ENCODE peak calls at places on chromosomes 3 and 15, in ten cellular contexts. U, L, F, T, I, K, Z, O, H and B are unnamed samples.

GRCh38 chr15:62502451-62502850 is 337.4 kb upstream of the C2CD4B start:
- DNase-seq in U (no peak), L (no peak), F (no peak), T (no peak), I (no peak), K (no peak), Z (no peak), O (no peak), H (no peak), B (no peak)

GRCh38 chr15:38062679-38063078 is 128.2 kb downstream of the TMCO5A start:
- DNase-seq in U (no peak), L (no peak), F (no peak), T (no peak), I (no peak), K (no peak), Z (no peak), O (no peak), H (no peak), B (no peak)

GRCh38 chr3:99410789-99411311 is 227.5 kb upstream of the COL8A1 start:
- DNase-seq in U (no peak), L (peak; percentile 64), F (no peak), T (no peak), I (peak; percentile 79), K (peak; percentile 13), Z (no peak), O (no peak), H (no peak), B (no peak)

GRCh38 chr3:71114610-71115009 is 468.9 kb downstream of the FOXP1 start:
- DNase-seq in U (no peak), L (no peak), F (no peak), T (no peak), I (no peak), K (no peak), Z (no peak), O (no peak), H (no peak), B (no peak)

GRCh38 chr3:142180761-142181362 is 31.5 kb upstream of the TFDP2 start:
- DNase-seq in U (no peak), L (peak; percentile 68), F (no peak), T (no peak), I (peak; percentile 34), K (peak; percentile 13), Z (no peak), O (no peak), H (peak; percentile 42), B (no peak)

GRCh38 chr3:197501879-197502620 is 53.7 kb downstream of the BDH1 start:
- DNase-seq in U (no peak), L (peak; percentile 84), F (no peak), T (peak; percentile 77), I (peak; percentile 26), K (peak; percentile 65), Z (no peak), O (peak; percentile 75), H (no peak), B (no peak)

GRCh38 chr15:52104532-52105004 is 8.0 kb downstream of the BCL2L10 start:
- DNase-seq in U (peak; percentile 42), L (no peak), F (no peak), T (no peak), I (no peak), K (no peak), Z (no peak), O (no peak), H (no peak), B (no peak)

GRCh38 chr3:30597131-30597768 is 9.2 kb upstream of the TGFBR2 start:
- DNase-seq in U (no peak), L (peak; percentile 89), F (no peak), T (no peak), I (peak; percentile 82), K (peak; percentile 47), Z (no peak), O (no peak), H (peak; percentile 71), B (no peak)

GRCh38 chr3:11603628-11604027 is 40.1 kb downstream of the VGLL4 start:
- DNase-seq in U (no peak), L (peak; percentile 92), F (peak; percentile 94), T (no peak), I (peak; percentile 97), K (no peak), Z (no peak), O (no peak), H (peak; percentile 58), B (no peak)

GRCh38 chr3:118180853-118181252 is 853.8 kb downstream of the IGSF11 start:
- DNase-seq in U (no peak), L (no peak), F (no peak), T (no peak), I (no peak), K (no peak), Z (no peak), O (no peak), H (no peak), B (no peak)

GRCh38 chr3:118187221-118187620 is 847.4 kb downstream of the IGSF11 start:
- DNase-seq in U (no peak), L (no peak), F (no peak), T (no peak), I (no peak), K (no peak), Z (no peak), O (no peak), H (no peak), B (no peak)

GRCh38 chr3:118181274-118181673 is 853.4 kb downstream of the IGSF11 start:
- DNase-seq in U (no peak), L (no peak), F (no peak), T (no peak), I (no peak), K (no peak), Z (no peak), O (no peak), H (no peak), B (no peak)
- H3K9me3 ChIP-seq in U (no peaks in the 10 kb centered on the region), L (no peaks in the 10 kb centered on the region), F (no peaks in the 10 kb centered on the region), T (no peaks in the 10 kb centered on the region), I (no peaks in the 10 kb centered on the region), K (no peaks in the 10 kb centered on the region), Z (no peaks in the 10 kb centered on the region), O (no peaks in the 10 kb centered on the region), H (no peaks in the 10 kb centered on the region), B (no peaks in the 10 kb centered on the region)

GRCh38 chr3:45544719-45545296 is 49.7 kb upstream of the LIMD1 start:
- DNase-seq in U (no peak), L (peak; percentile 28), F (no peak), T (no peak), I (no peak), K (no peak), Z (no peak), O (no peak), H (no peak), B (no peak)
- H3K27ac ChIP-seq in U (no peak overlapping the region), L (no peak overlapping the region), F (peak overlapping the region; percentile 36), T (peak overlapping the region; percentile 10), I (no peak overlapping the region), K (no peak overlapping the region), Z (no peak overlapping the region), O (peak overlapping the region; percentile 82), H (no peak overlapping the region), B (no peak overlapping the region)

GRCh38 chr15:80440024-80440423 is 35.8 kb downstream of the ARNT2 start:
- DNase-seq in U (no peak), L (no peak), F (no peak), T (no peak), I (no peak), K (no peak), Z (no peak), O (no peak), H (no peak), B (no peak)

GRCh38 chr15:80436511-80437307 is 32.5 kb downstream of the ARNT2 start:
- DNase-seq in U (peak; percentile 6), L (no peak), F (no peak), T (no peak), I (peak; percentile 82), K (peak; percentile 64), Z (no peak), O (no peak), H (peak; percentile 43), B (no peak)

GRCh38 chr15:80439140-80439539 is 35.0 kb downstream of the ARNT2 start:
- DNase-seq in U (no peak), L (no peak), F (no peak), T (no peak), I (no peak), K (no peak), Z (no peak), O (no peak), H (no peak), B (no peak)

GRCh38 chr15:80434926-80435720 is 30.9 kb downstream of the ARNT2 start:
- DNase-seq in U (no peak), L (no peak), F (no peak), T (no peak), I (no peak), K (no peak), Z (no peak), O (no peak), H (no peak), B (no peak)

GRCh38 chr15:80437492-80437891 is 33.3 kb downstream of the ARNT2 start:
- DNase-seq in U (no peak), L (peak; percentile 43), F (no peak), T (no peak), I (peak; percentile 37), K (no peak), Z (no peak), O (no peak), H (no peak), B (no peak)
- TF ChIP-seq CTCF in U (no peak), L (no peak), F (no peak), T (no peak), I (no peak), K (no peak), Z (no peak), O (no peak), H (no peak), B (no peak)

GRCh38 chr3:108599677-108600409 is 10.3 kb downstream of the DZIP3 start:
- DNase-seq in U (no peak), L (no peak), F (no peak), T (no peak), I (no peak), K (no peak), Z (no peak), O (no peak), H (no peak), B (no peak)
- H3K9me3 ChIP-seq in U (no peaks in the 10 kb centered on the region), L (no peaks in the 10 kb centered on the region), F (no peaks in the 10 kb centered on the region), T (no peaks in the 10 kb centered on the region), I (no peaks in the 10 kb centered on the region), K (no peaks in the 10 kb centered on the region), Z (no peaks in the 10 kb centered on the region), O (no peaks in the 10 kb centered on the region), H (no peaks in the 10 kb centered on the region), B (no peaks in the 10 kb centered on the region)

DNA sequence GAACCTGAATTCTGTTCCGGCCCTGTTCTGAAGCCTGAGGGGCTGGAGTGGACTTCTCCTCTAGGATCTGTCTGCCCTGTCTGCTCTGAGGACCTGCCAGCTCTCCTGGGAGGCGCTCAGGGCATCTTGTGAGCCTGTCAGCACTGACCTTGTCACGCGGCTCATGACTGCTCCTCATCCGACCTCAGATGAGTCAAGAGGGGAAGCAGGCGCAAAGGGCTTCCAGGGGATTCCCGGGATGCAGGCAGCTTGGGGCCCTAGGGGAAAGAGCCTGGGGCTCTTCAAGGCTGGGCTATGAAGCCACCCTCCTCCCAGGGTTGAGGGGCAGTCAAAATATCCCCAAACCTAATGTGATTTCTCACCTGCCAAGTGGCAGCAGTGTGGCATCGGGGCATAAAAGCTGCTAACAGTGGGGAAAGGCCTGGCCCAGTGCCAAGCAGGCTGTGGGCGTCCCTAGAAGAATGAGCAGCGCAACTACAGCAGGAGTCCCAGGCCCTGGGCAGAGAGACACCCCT is 27.6 kb upstream of the ANKDD1A start:
- DNase-seq in U (peak; percentile 68), L (peak; percentile 83), F (peak; percentile 89), T (peak; percentile 85), I (peak; percentile 97), K (peak; percentile 56), Z (peak; percentile 67), O (peak; percentile 71), H (peak; percentile 75), B (peak; percentile 65)
- H3K27ac ChIP-seq in U (peak overlapping the region; percentile 69), L (peak overlapping the region; percentile 28), F (peak overlapping the region; percentile 45), T (peak overlapping the region; percentile 78), I (peak overlapping the region; percentile 28), K (peak overlapping the region; percentile 34), Z (no peak overlapping the region), O (peak overlapping the region; percentile 68), H (peak overlapping the region; percentile 72), B (no peak overlapping the region)

GRCh38 chr3:183825380-183826161 is at the start of gene MAP6D1:
- DNase-seq in U (peak; percentile 22), L (peak; percentile 43), F (no peak), T (no peak), I (peak; percentile 46), K (peak; percentile 72), Z (peak; percentile 77), O (no peak), H (peak; percentile 72), B (no peak)
- TF ChIP-seq CTCF in U (peak; percentile 11), L (peak; percentile 38), F (no peak), T (peak; percentile 24), I (peak; percentile 47), K (no peak), Z (no peak), O (no peak), H (peak; percentile 52), B (no peak)